ENCODE peak calls at places on chromosomes 11 and 22, in six cellular contexts. V is right atrium auricular region; K is tibial artery; T is coronary artery; W is CD8-positive, alpha-beta memory T cell; J is sigmoid colon. B is an unnamed sample.

GRCh38 chr11:73001615-73002014 is 140.5 kb downstream of the FCHSD2 start:
- DNase-seq in V (no peak), K (no peak), T (no peak), W (no peak), J (no peak), B (no peak)

GRCh38 chr11:21965221-21965620 is 227.7 kb upstream of the ANO5 start:
- DNase-seq in V (no peak), K (no peak), T (no peak), W (no peak), J (no peak), B (no peak)

GRCh38 chr11:2563216-2564007 is 118.6 kb downstream of the KCNQ1 start:
- DNase-seq in V (no peak), K (peak), T (no peak), W (no peak), J (no peak), B (no peak)

GRCh38 chr11:12801976-12802375 is 127.8 kb downstream of the TEAD1 start:
- DNase-seq in V (no peak), K (no peak), T (no peak), W (no peak), J (no peak), B (no peak)

GRCh38 chr11:895331-896223 is 15.0 kb downstream of the CHID1 start:
- DNase-seq in V (no peak), K (no peak), T (no peak), W (no peak), J (no peak), B (no peak)

GRCh38 chr22:48394787-48395620 is 1432.7 kb downstream of the BRD1 start:
- DNase-seq in V (peak), K (peak), T (no peak), W (no peak), J (no peak), B (no peak)

GRCh38 chr11:130190371-130190881 is 30.8 kb downstream of the ST14 start:
- DNase-seq in V (no peak), K (no peak), T (no peak), W (no peak), J (no peak), B (no peak)

GRCh38 chr11:116261616-116262015 is 511.2 kb downstream of the BUD13 start:
- DNase-seq in V (no peak), K (no peak), T (no peak), W (no peak), J (no peak), B (no peak)

GRCh38 chr11:44030996-44031395 is 16.8 kb upstream of the ACCSL start:
- DNase-seq in V (no peak), K (no peak), T (no peak), W (no peak), J (no peak), B (no peak)

GRCh38 chr11:27848423-27848822 is 148.2 kb upstream of the BDNF start:
- DNase-seq in V (no peak), K (no peak), T (no peak), W (no peak), J (no peak), B (no peak)

GRCh38 chr11:12116425-12117032 is 6.1 kb downstream of the MICAL2 start:
- DNase-seq in V (no peak), K (no peak), T (no peak), W (no peak), J (no peak), B (no peak)

GRCh38 chr11:92401507-92401906 is 176.9 kb downstream of the FAT3 start:
- DNase-seq in V (no peak), K (no peak), T (no peak), W (no peak), J (no peak), B (no peak)
- H3K4me3 ChIP-seq in V (no peak), K (no peak), T (no peak), W (no peak), J (no peak), B (no peak)

GRCh38 chr11:14380947-14381555 is 22.1 kb upstream of the RRAS2 start:
- DNase-seq in V (peak), K (peak), T (peak), W (peak), J (peak), B (peak)
- H3K4me3 ChIP-seq in V (peak), K (peak), T (peak), W (peak), J (peak), B (peak)

GRCh38 chr22:26952654-26953379 is 295.4 kb downstream of the MIAT start:
- DNase-seq in V (no peak), K (no peak), T (no peak), W (no peak), J (no peak), B (no peak)
- H3K4me3 ChIP-seq in V (no peak), K (no peak), T (no peak), W (no peak), J (no peak), B (no peak)

DNA sequence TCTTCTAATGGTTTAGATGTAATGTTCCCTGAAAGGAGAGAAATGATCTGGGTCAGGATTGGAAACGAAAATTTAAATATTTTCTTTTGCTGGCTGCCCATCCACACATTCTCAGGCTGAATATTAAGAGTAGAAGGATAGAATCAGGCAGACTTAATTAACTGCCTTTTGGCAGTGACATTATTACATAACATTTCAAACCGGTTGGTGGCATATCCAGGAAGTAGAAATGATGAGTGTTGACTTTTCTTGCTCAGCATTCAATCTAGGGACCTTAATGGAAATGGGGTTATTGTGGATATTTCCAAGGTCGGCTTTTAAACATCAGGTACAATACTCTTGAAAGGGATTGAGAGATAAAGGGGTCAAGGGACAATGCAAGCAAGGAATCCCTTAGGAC is 677.4 kb upstream of the ARHGAP42 start:
- DNase-seq in V (no peak), K (no peak), T (no peak), W (no peak), J (no peak), B (no peak)
- H3K4me3 ChIP-seq in V (no peak), K (no peak), T (no peak), W (no peak), J (no peak), B (no peak)

GRCh38 chr11:61555051-61555969 is 25.6 kb downstream of the SYT7 start:
- DNase-seq in V (no peak), K (no peak), T (no peak), W (no peak), J (no peak), B (no peak)
- H3K4me3 ChIP-seq in V (peak), K (no peak), T (peak), W (no peak), J (no peak), B (no peak)

DNA sequence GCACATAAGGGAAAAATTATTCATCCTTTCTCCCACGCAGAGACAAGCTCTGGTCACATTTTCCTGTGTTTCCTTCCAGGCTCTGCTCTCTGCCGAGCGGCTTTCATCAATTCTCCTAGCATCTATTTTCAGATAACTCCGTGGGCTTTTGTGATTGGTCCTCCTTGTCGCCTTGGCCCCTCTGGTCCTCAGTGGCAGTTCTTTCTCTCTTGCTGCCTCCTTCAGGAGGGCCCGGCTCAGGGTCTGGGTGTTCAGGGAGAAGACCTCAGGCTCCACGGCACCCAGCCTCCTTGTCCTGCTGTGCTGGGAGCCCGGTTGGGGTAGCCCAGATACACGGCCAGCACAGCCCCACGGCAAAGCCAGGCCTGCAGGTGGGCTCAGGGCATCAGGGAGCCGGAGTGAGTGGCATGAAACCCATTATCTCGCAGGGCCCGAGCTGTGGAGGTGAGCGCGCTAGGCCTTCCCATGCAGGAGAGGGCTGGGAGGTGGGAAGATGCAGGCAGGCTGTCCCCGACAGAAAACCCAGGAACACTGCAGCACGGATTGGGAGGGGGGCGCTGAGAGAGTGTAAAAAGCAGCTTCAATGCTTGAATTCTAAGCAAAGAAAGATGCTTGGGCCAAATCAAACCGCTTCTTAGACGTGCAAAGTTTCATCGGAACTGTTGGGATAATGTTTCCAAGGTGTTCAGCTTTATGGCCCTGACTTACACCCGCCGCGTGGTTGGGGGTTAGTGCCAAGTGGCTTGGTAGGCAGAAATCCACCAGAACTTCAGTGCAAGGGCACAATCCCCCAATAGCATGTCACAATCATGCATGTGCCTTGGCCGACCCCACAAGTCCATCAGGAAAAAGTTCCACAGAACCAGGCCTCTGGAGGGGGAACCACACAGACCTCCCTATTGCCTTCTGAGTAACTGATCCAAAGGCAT is 81.9 kb upstream of the WNT7B start:
- DNase-seq in V (no peak), K (peak), T (peak), W (no peak), J (peak), B (no peak)
- H3K4me3 ChIP-seq in V (peak), K (peak), T (peak), W (no peak), J (peak), B (peak)

DNA sequence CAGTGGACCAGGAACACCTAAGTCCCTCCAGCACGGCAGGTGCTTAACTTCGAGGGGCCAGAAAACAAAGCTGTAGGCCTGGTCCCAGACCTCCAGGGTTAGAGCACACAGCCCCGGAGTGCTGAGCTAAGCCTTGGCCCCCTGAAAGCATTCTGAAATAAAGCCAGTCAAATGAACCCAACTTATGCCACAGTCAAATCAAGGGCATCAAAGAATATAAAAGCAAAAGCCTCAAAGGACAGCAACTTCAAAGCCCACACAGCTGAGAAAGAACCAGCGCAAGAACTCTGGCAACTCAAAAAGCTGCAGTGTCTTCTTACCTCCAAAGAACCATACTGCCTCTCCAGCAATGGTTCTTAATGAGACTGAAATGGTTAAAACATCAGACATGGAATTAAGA is 39.1 kb downstream of the TMEM123 start:
- DNase-seq in V (no peak), K (no peak), T (no peak), W (peak), J (no peak), B (no peak)
- H3K4me3 ChIP-seq in V (no peak), K (no peak), T (no peak), W (peak), J (no peak), B (peak)

GRCh38 chr11:69644962-69645675 is 4.2 kb downstream of the CCND1 start:
- DNase-seq in V (no peak), K (no peak), T (no peak), W (no peak), J (peak), B (no peak)

GRCh38 chr11:69642913-69643632 is 2.1 kb downstream of the CCND1 start:
- DNase-seq in V (peak), K (peak), T (peak), W (peak), J (peak), B (peak)

GRCh38 chr11:69644071-69644961 is 3.4 kb downstream of the CCND1 start:
- DNase-seq in V (peak), K (peak), T (peak), W (no peak), J (peak), B (no peak)

GRCh38 chr11:69642549-69642912 is 1.6 kb downstream of the CCND1 start:
- DNase-seq in V (no peak), K (no peak), T (peak), W (peak), J (peak), B (no peak)

GRCh38 chr11:69643646-69644045 is 2.7 kb downstream of the CCND1 start:
- DNase-seq in V (no peak), K (no peak), T (peak), W (no peak), J (no peak), B (no peak)
- H3K4me3 ChIP-seq in V (peak), K (peak), T (peak), W (no peak), J (peak), B (no peak)

DNA sequence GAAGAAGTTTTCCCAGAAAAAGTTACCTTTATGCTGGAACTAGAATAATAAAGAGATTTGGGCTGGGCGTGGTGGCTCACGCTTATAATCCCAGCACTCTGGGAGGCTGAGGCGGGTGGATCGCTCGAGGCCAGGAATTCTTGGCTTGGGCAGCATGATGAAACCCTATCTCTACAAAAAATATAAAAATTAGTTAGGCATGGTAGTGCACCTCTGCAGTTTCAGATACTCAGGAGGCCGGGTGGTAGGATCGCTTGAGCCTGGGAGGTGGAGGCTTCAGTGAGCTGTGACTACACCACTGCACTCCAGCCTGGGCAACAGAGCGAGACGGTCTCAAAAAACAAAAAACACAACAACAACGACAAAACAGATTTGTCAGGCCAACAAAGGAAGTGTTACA is 119.3 kb upstream of the OR9Q1 start:
- DNase-seq in V (no peak), K (no peak), T (no peak), W (no peak), J (no peak), B (no peak)
- H3K4me3 ChIP-seq in V (peak), K (no peak), T (no peak), W (no peak), J (no peak), B (no peak)

GRCh38 chr11:35946766-35947165 is 2.9 kb downstream of the LDLRAD3 start:
- DNase-seq in V (no peak), K (no peak), T (no peak), W (no peak), J (no peak), B (no peak)

GRCh38 chr11:35943761-35944502 is at the start of gene LDLRAD3:
- DNase-seq in V (peak), K (peak), T (peak), W (no peak), J (peak), B (no peak)

GRCh38 chr11:35945137-35945518 is 1.3 kb downstream of the LDLRAD3 start:
- DNase-seq in V (no peak), K (no peak), T (no peak), W (no peak), J (no peak), B (no peak)

GRCh38 chr11:35944503-35945136 is 758 bp downstream of the LDLRAD3 start:
- DNase-seq in V (no peak), K (no peak), T (peak), W (no peak), J (no peak), B (no peak)

GRCh38 chr11:35943294-35943693 is 568 bp upstream of the LDLRAD3 start:
- DNase-seq in V (no peak), K (no peak), T (no peak), W (no peak), J (no peak), B (no peak)
- H3K4me3 ChIP-seq in V (peak), K (peak), T (peak), W (no peak), J (peak), B (no peak)